ENCODE peak calls at places on chromosome 6, in five cellular contexts. One of them, this sample, is unnamed.
A peak's percentile ranks its signal among the peaks of the same experiment; 100 is the strongest.

GRCh38 chr6:138590796-138591709 is 91.8 kb upstream of the NHSL1 start:
- DNase-seq in neural progenitor cell: peak; percentile 82
- DNase-seq in heart right ventricle: peak; percentile 72
- DNase-seq in A673: peak; percentile 82
- DNase-seq in endothelial cell: peak; percentile 66
- DNase-seq in this sample: peak; percentile 50

GRCh38 chr6:137214931-137215330 is 4.3 kb downstream of the IFNGR1 start:
- DNase-seq in neural progenitor cell: no peak
- DNase-seq in heart right ventricle: no peak
- DNase-seq in A673: no peak
- DNase-seq in endothelial cell: no peak
- DNase-seq in this sample: no peak

GRCh38 chr6:169981051-169981450 is 229.6 kb downstream of the ERMARD start:
- DNase-seq in neural progenitor cell: no peak
- DNase-seq in heart right ventricle: no peak
- DNase-seq in A673: no peak
- DNase-seq in endothelial cell: no peak
- DNase-seq in this sample: no peak

GRCh38 chr6:139124887-139125672 is 9.8 kb upstream of the HECA start:
- DNase-seq in neural progenitor cell: peak; percentile 65
- DNase-seq in heart right ventricle: peak; percentile 66
- DNase-seq in A673: peak; percentile 83
- DNase-seq in endothelial cell: peak; percentile 16
- DNase-seq in this sample: peak; percentile 43

GRCh38 chr6:77650098-77650663 is 2.7 kb upstream of the MEI4 start:
- DNase-seq in neural progenitor cell: peak; percentile 93
- DNase-seq in heart right ventricle: peak; percentile 16
- DNase-seq in A673: peak; percentile 0
- DNase-seq in endothelial cell: peak; percentile 92
- DNase-seq in this sample: peak; percentile 21

GRCh38 chr6:11042025-11042749 is 1.9 kb downstream of the ELOVL2 start:
- DNase-seq in neural progenitor cell: peak; percentile 24
- DNase-seq in heart right ventricle: no peak
- DNase-seq in A673: no peak
- DNase-seq in endothelial cell: no peak
- DNase-seq in this sample: no peak

GRCh38 chr6:30500421-30501069 is 11.2 kb downstream of the HLA-E start:
- DNase-seq in neural progenitor cell: no peak
- DNase-seq in heart right ventricle: peak; percentile 42
- DNase-seq in A673: peak; percentile 12
- DNase-seq in endothelial cell: no peak
- DNase-seq in this sample: no peak

GRCh38 chr6:98937351-98937750 is 10.4 kb downstream of the FBXL4 start:
- DNase-seq in neural progenitor cell: no peak
- DNase-seq in heart right ventricle: no peak
- DNase-seq in A673: no peak
- DNase-seq in endothelial cell: no peak
- DNase-seq in this sample: no peak

GRCh38 chr6:107488875-107489635 is 862 bp upstream of the SOBP start:
- DNase-seq in neural progenitor cell: peak; percentile 80
- DNase-seq in heart right ventricle: peak; percentile 48
- DNase-seq in A673: peak; percentile 38
- DNase-seq in endothelial cell: peak; percentile 31
- DNase-seq in this sample: peak; percentile 51

GRCh38 chr6:31763617-31763940 is 1.1 kb downstream of the SAPCD1 start:
- DNase-seq in neural progenitor cell: peak; percentile 88
- DNase-seq in heart right ventricle: peak; percentile 34
- DNase-seq in A673: peak; percentile 59
- DNase-seq in endothelial cell: no peak
- DNase-seq in this sample: no peak

GRCh38 chr6:33834401-33835392 is 30.9 kb upstream of the MLN start:
- DNase-seq in neural progenitor cell: no peak
- DNase-seq in heart right ventricle: no peak
- DNase-seq in A673: no peak
- DNase-seq in endothelial cell: no peak
- DNase-seq in this sample: no peak

GRCh38 chr6:39812496-39812852 is 20.3 kb downstream of the DAAM2 start:
- DNase-seq in neural progenitor cell: no peak
- DNase-seq in heart right ventricle: no peak
- DNase-seq in A673: no peak
- DNase-seq in endothelial cell: no peak
- DNase-seq in this sample: no peak

GRCh38 chr6:169839029-169839481 is 87.6 kb downstream of the ERMARD start:
- DNase-seq in neural progenitor cell: no peak
- DNase-seq in heart right ventricle: no peak
- DNase-seq in A673: no peak
- DNase-seq in endothelial cell: peak; percentile 1
- DNase-seq in this sample: no peak

GRCh38 chr6:27168586-27169443 is 78.7 kb upstream of the PRSS16 start:
- DNase-seq in neural progenitor cell: no peak
- DNase-seq in heart right ventricle: no peak
- DNase-seq in A673: no peak
- DNase-seq in endothelial cell: no peak
- DNase-seq in this sample: no peak

GRCh38 chr6:1643830-1644445 is 34.2 kb downstream of the FOXC1 start:
- DNase-seq in neural progenitor cell: peak; percentile 25
- DNase-seq in heart right ventricle: no peak
- DNase-seq in A673: no peak
- DNase-seq in endothelial cell: no peak
- DNase-seq in this sample: no peak

GRCh38 chr6:1640476-1640875 is 30.8 kb downstream of the FOXC1 start:
- DNase-seq in neural progenitor cell: no peak
- DNase-seq in heart right ventricle: no peak
- DNase-seq in A673: no peak
- DNase-seq in endothelial cell: no peak
- DNase-seq in this sample: no peak

GRCh38 chr6:1639430-1639829 is 29.7 kb downstream of the FOXC1 start:
- DNase-seq in neural progenitor cell: no peak
- DNase-seq in heart right ventricle: no peak
- DNase-seq in A673: no peak
- DNase-seq in endothelial cell: no peak
- DNase-seq in this sample: no peak

GRCh38 chr6:1643111-1643510 is 33.4 kb downstream of the FOXC1 start:
- DNase-seq in neural progenitor cell: no peak
- DNase-seq in heart right ventricle: no peak
- DNase-seq in A673: no peak
- DNase-seq in endothelial cell: no peak
- DNase-seq in this sample: no peak

GRCh38 chr6:1641391-1641790 is 31.7 kb downstream of the FOXC1 start:
- DNase-seq in neural progenitor cell: no peak
- DNase-seq in heart right ventricle: no peak
- DNase-seq in A673: no peak
- DNase-seq in endothelial cell: no peak
- DNase-seq in this sample: no peak
- TF ChIP-seq CTCF in neural progenitor cell: no peak
- TF ChIP-seq CTCF in heart right ventricle: no peak
- TF ChIP-seq CTCF in A673: no peak
- TF ChIP-seq CTCF in endothelial cell: no peak
- TF ChIP-seq CTCF in this sample: no peak

DNA sequence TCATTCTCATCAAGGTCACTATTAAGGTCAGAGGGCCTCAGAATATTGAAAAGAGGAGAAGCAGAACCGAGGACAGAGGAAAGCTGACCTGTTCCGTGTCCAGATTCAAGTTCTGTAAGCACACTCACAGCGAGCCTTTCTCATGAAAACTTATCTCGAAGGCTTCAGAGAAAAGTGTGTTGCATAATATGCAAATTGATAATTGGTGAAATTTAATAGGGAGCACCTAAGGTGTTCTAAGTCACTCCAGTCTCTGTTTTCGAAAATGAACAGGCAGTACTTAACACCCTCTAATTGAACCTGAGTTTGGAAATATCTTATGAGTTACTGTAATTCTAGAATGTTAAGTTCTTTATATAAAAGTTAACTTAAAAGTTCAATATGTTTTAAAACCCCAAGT is 181.2 kb upstream of the PDE10A start:
- DNase-seq in neural progenitor cell: no peak
- DNase-seq in heart right ventricle: no peak
- DNase-seq in A673: no peak
- DNase-seq in endothelial cell: no peak
- DNase-seq in this sample: no peak
- TF ChIP-seq CTCF in neural progenitor cell: no peak
- TF ChIP-seq CTCF in heart right ventricle: no peak
- TF ChIP-seq CTCF in A673: no peak
- TF ChIP-seq CTCF in endothelial cell: no peak
- TF ChIP-seq CTCF in this sample: no peak

GRCh38 chr6:142911395-142911794 is 33.6 kb downstream of the HIVEP2 start:
- DNase-seq in neural progenitor cell: no peak
- DNase-seq in heart right ventricle: no peak
- DNase-seq in A673: no peak
- DNase-seq in endothelial cell: no peak
- DNase-seq in this sample: no peak
- TF ChIP-seq CTCF in neural progenitor cell: no peak
- TF ChIP-seq CTCF in heart right ventricle: no peak
- TF ChIP-seq CTCF in A673: no peak
- TF ChIP-seq CTCF in endothelial cell: no peak
- TF ChIP-seq CTCF in this sample: no peak

GRCh38 chr6:150719861-150720260 is 120.2 kb downstream of the PLEKHG1 start:
- DNase-seq in neural progenitor cell: no peak
- DNase-seq in heart right ventricle: no peak
- DNase-seq in A673: no peak
- DNase-seq in endothelial cell: no peak
- DNase-seq in this sample: no peak

GRCh38 chr6:150721411-150722266 is 122.0 kb downstream of the PLEKHG1 start:
- DNase-seq in neural progenitor cell: no peak
- DNase-seq in heart right ventricle: no peak
- DNase-seq in A673: no peak
- DNase-seq in endothelial cell: no peak
- DNase-seq in this sample: no peak

GRCh38 chr6:150723056-150723658 is 123.5 kb downstream of the PLEKHG1 start:
- DNase-seq in neural progenitor cell: no peak
- DNase-seq in heart right ventricle: no peak
- DNase-seq in A673: no peak
- DNase-seq in endothelial cell: no peak
- DNase-seq in this sample: no peak

GRCh38 chr6:150719099-150719767 is 119.5 kb downstream of the PLEKHG1 start:
- DNase-seq in neural progenitor cell: no peak
- DNase-seq in heart right ventricle: no peak
- DNase-seq in A673: peak; percentile 63
- DNase-seq in endothelial cell: no peak
- DNase-seq in this sample: no peak

GRCh38 chr6:150720774-150721233 is 121.1 kb downstream of the PLEKHG1 start:
- DNase-seq in neural progenitor cell: peak; percentile 67
- DNase-seq in heart right ventricle: no peak
- DNase-seq in A673: peak; percentile 83
- DNase-seq in endothelial cell: no peak
- DNase-seq in this sample: peak; percentile 81
- TF ChIP-seq CTCF in neural progenitor cell: peak; percentile 25
- TF ChIP-seq CTCF in heart right ventricle: peak; percentile 5
- TF ChIP-seq CTCF in A673: peak; percentile 15
- TF ChIP-seq CTCF in endothelial cell: no peak
- TF ChIP-seq CTCF in this sample: no peak

GRCh38 chr6:91276315-91276714 is 689.4 kb upstream of the MAP3K7 start:
- DNase-seq in neural progenitor cell: peak; percentile 48
- DNase-seq in heart right ventricle: no peak
- DNase-seq in A673: peak; percentile 71
- DNase-seq in endothelial cell: no peak
- DNase-seq in this sample: peak; percentile 21
- TF ChIP-seq CTCF in neural progenitor cell: peak; percentile 67
- TF ChIP-seq CTCF in heart right ventricle: no peak
- TF ChIP-seq CTCF in A673: peak; percentile 65
- TF ChIP-seq CTCF in endothelial cell: no peak
- TF ChIP-seq CTCF in this sample: peak; percentile 35

DNA sequence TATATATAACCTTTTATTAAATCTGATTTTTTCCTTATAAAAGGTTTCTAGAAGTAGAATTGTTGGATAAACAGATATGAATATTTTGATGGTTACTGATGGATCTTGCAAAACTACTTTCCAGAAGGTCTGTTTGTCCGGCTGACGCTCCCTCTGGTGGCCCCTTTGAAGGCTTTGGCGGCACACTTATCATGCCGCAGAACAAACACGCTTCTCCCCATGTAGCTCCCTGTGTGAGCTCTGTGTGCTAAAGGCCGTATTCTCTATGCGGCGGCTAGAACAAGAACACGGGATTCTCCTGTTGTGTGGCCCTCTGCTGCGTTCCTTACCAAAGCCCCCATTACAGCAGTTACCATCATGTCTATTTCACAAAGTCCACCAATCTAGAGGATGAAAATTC is 30.0 kb downstream of the PPP1R3G start:
- DNase-seq in neural progenitor cell: no peak
- DNase-seq in heart right ventricle: no peak
- DNase-seq in A673: peak; percentile 29
- DNase-seq in endothelial cell: no peak
- DNase-seq in this sample: no peak
- TF ChIP-seq CTCF in neural progenitor cell: peak; percentile 15
- TF ChIP-seq CTCF in heart right ventricle: peak; percentile 57
- TF ChIP-seq CTCF in A673: peak; percentile 49
- TF ChIP-seq CTCF in endothelial cell: no peak
- TF ChIP-seq CTCF in this sample: no peak

GRCh38 chr6:130076512-130076911 is 58.1 kb downstream of the L3MBTL3 start:
- DNase-seq in neural progenitor cell: no peak
- DNase-seq in heart right ventricle: no peak
- DNase-seq in A673: no peak
- DNase-seq in endothelial cell: no peak
- DNase-seq in this sample: no peak
- TF ChIP-seq CTCF in neural progenitor cell: peak; percentile 24
- TF ChIP-seq CTCF in heart right ventricle: no peak
- TF ChIP-seq CTCF in A673: peak; percentile 46
- TF ChIP-seq CTCF in endothelial cell: no peak
- TF ChIP-seq CTCF in this sample: peak; percentile 32

GRCh38 chr6:12482386-12482785 is 192.2 kb downstream of the EDN1 start:
- DNase-seq in neural progenitor cell: peak; percentile 39
- DNase-seq in heart right ventricle: no peak
- DNase-seq in A673: no peak
- DNase-seq in endothelial cell: no peak
- DNase-seq in this sample: no peak
- TF ChIP-seq CTCF in neural progenitor cell: peak; percentile 51
- TF ChIP-seq CTCF in heart right ventricle: no peak
- TF ChIP-seq CTCF in A673: peak; percentile 38
- TF ChIP-seq CTCF in endothelial cell: no peak
- TF ChIP-seq CTCF in this sample: peak; percentile 41

GRCh38 chr6:116217069-116217468 is 36.8 kb downstream of the TSPYL4 start:
- DNase-seq in neural progenitor cell: peak; percentile 9
- DNase-seq in heart right ventricle: no peak
- DNase-seq in A673: peak; percentile 64
- DNase-seq in endothelial cell: no peak
- DNase-seq in this sample: no peak
- TF ChIP-seq CTCF in neural progenitor cell: peak; percentile 66
- TF ChIP-seq CTCF in heart right ventricle: peak; percentile 65
- TF ChIP-seq CTCF in A673: peak; percentile 73
- TF ChIP-seq CTCF in endothelial cell: peak; percentile 78
- TF ChIP-seq CTCF in this sample: peak; percentile 51

DNA sequence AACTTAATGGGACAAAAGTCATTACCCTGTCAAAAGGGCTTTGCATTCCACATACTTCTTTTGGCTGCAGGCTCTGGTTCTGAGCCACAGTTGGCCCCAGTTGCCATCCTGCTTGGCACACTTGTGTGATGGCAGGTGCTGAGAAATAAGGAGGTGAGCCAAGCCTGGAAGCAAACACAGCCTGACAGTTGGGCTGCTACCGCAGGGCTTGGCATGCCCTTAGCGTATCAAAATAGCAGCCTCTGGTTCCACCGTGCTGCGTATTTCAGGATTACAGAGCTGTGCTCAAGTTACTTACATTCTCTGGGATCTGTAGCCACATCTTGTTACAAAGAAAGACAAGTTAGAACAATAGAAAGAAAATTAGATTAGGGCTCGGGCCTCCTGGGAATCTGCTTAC is 11.1 kb downstream of the MTHFD1L start:
- DNase-seq in neural progenitor cell: peak; percentile 68
- DNase-seq in heart right ventricle: peak; percentile 48
- DNase-seq in A673: peak; percentile 33
- DNase-seq in endothelial cell: no peak
- DNase-seq in this sample: no peak
- TF ChIP-seq CTCF in neural progenitor cell: peak; percentile 10
- TF ChIP-seq CTCF in heart right ventricle: peak; percentile 43
- TF ChIP-seq CTCF in A673: peak; percentile 20
- TF ChIP-seq CTCF in endothelial cell: no peak
- TF ChIP-seq CTCF in this sample: no peak